ENCODE peak calls at places on chromosome 20, in five cellular contexts. O is fibroblast of mammary gland, T is AG09309, H is neural crest cell, F is vagina. M is an unnamed sample.

GRCh38 chr20:51220293-51220706 is 197.4 kb upstream of the KCNG1 start:
- DNase-seq in H (peak), T (no peak), F (no peak), O (peak), M (peak)

GRCh38 chr20:62745279-62745958 is 36.8 kb downstream of the NTSR1 start:
- DNase-seq in H (no peak), O (no peak), T (no peak), F (no peak), M (peak)

GRCh38 chr20:62508641-62509051 is 32.9 kb upstream of the GATA5 start:
- DNase-seq in F (no peak), T (no peak), H (no peak), O (no peak), M (peak)

GRCh38 chr20:54103067-54103761 is 32.8 kb upstream of the BCAS1 start:
- DNase-seq in O (peak), T (no peak), F (no peak), H (peak), M (peak)

GRCh38 chr20:40336530-40336929 is 352.5 kb downstream of the MAFB start:
- DNase-seq in T (no peak), H (no peak), F (no peak), O (no peak), M (no peak)

GRCh38 chr20:33811763-33812672 is 870 bp downstream of the CHMP4B start:
- DNase-seq in T (peak), F (no peak), H (no peak), O (peak), M (no peak)

GRCh38 chr20:32562495-32562911 is 22.6 kb downstream of the NOL4L start:
- DNase-seq in H (no peak), T (no peak), O (no peak), F (no peak), M (no peak)

GRCh38 chr20:53879048-53879684 is 191.2 kb downstream of the BCAS1 start:
- DNase-seq in T (no peak), O (no peak), F (no peak), H (no peak), M (no peak)

GRCh38 chr20:33169176-33169794 is 1.3 kb downstream of the BPIFA2 start:
- DNase-seq in F (no peak), H (peak), O (peak), T (no peak), M (no peak)

GRCh38 chr20:50496773-50497375 is 13.3 kb upstream of the PTPN1 start:
- DNase-seq in F (no peak), T (no peak), H (no peak), O (no peak), M (no peak)

GRCh38 chr20:13777171-13777601 is 7.5 kb downstream of the ESF1 start:
- DNase-seq in T (no peak), O (peak), F (no peak), H (no peak), M (no peak)

GRCh38 chr20:53643031-53643832 is 49.6 kb upstream of the ZNF217 start:
- DNase-seq in O (peak), H (no peak), F (no peak), T (no peak), M (no peak)

GRCh38 chr20:25318471-25319240 is 70.8 kb downstream of the PYGB start:
- DNase-seq in T (no peak), O (no peak), H (no peak), F (no peak), M (no peak)

GRCh38 chr20:49976542-49976941 is 6.2 kb upstream of the SNAI1 start:
- DNase-seq in O (peak), F (no peak), H (no peak), T (no peak), M (no peak)

GRCh38 chr20:41249371-41249770 is 68.2 kb downstream of the ZHX3 start:
- DNase-seq in F (no peak), H (peak), T (peak), O (peak), M (no peak)

GRCh38 chr20:45329497-45330319 is 18.5 kb downstream of the SDC4 start:
- DNase-seq in T (no peak), H (no peak), F (no peak), O (no peak), M (no peak)

GRCh38 chr20:60022849-60023248 is 64.6 kb downstream of the CDH26 start:
- DNase-seq in O (no peak), F (no peak), T (no peak), H (peak), M (no peak)

GRCh38 chr20:4814696-4815252 is 93.1 kb downstream of the PRND start:
- DNase-seq in F (no peak), T (no peak), H (no peak), O (no peak), M (no peak)

GRCh38 chr20:18727032-18727508 is 86.5 kb upstream of the SCP2D1 start:
- DNase-seq in T (no peak), F (no peak), H (no peak), O (no peak), M (no peak)

GRCh38 chr20:43558412-43559146 is at the start of gene SGK2:
- DNase-seq in T (no peak), O (peak), H (no peak), F (no peak), M (no peak)

GRCh38 chr20:6698056-6698455 is 69.4 kb upstream of the BMP2 start:
- DNase-seq in O (no peak), F (no peak), T (no peak), H (no peak), M (no peak)

GRCh38 chr20:44069203-44069931 is 117.6 kb downstream of the JPH2 start:
- DNase-seq in O (no peak), T (no peak), F (peak), H (no peak), M (no peak)

GRCh38 chr20:9411833-9412232 is 102.6 kb upstream of the LAMP5 start:
- DNase-seq in F (no peak), T (no peak), H (no peak), O (no peak), M (no peak)

GRCh38 chr20:9407805-9408421 is 106.5 kb upstream of the LAMP5 start:
- DNase-seq in O (peak), T (peak), F (no peak), H (peak), M (peak)

GRCh38 chr20:9409981-9410380 is 104.4 kb upstream of the LAMP5 start:
- DNase-seq in H (no peak), T (peak), F (no peak), O (peak), M (no peak)

GRCh38 chr20:9409352-9409751 is 105.0 kb upstream of the LAMP5 start:
- DNase-seq in T (no peak), F (no peak), O (peak), H (no peak), M (no peak)

DNA sequence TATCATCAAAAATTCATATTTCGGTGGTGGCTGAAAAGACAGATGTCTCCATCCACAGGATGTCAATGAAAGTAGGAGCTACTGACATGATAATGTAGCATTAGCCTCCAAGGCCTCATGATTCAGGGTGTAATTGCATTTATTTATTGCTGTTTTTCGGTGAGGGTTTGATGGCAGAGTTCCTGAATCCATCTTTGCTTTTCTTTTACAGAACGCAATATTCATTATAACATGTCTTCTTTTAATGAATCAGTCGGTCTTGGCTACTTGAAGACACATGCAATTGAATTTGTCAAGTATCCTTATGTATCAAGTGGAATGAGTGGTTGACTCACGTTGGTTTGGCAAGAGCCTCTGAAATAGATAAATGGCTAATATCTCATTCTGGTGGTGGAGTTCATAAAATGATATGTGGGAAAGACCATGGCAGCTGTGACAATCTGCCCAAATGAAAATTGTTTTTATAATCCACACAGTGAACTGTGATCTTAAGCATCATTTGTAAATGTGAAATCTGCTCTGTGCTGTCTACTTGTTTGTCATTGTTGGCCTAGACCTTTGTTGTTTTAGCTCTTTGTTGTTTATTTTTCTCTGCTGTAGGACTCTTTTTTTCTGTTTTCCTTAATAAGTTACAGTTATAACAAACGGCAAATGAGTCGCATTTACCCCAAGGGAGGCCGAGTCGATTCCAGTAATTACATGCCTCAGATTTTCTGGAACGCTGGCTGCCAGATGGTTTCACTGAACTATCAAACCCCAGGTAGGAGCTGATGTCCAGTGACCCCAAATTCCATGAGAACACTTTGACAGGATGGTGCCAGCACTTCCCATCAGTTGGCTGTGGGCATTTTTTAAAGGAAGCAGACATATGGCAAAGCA is 105.7 kb upstream of the LAMP5 start:
- DNase-seq in O (peak), F (no peak), T (peak), H (no peak), M (no peak)
- TF ChIP-seq CTCF in O (no peak), F (peak), T (no peak), H (no peak), M (peak)

GRCh38 chr20:1851396-1851795 is 43.8 kb upstream of the SIRPA start:
- DNase-seq in H (no peak), T (no peak), O (no peak), F (no peak), M (no peak)

GRCh38 chr20:1855690-1856089 is 39.5 kb upstream of the SIRPA start:
- DNase-seq in O (no peak), H (no peak), T (no peak), F (no peak), M (no peak)

GRCh38 chr20:1854246-1854645 is 41.0 kb upstream of the SIRPA start:
- DNase-seq in H (no peak), T (no peak), O (no peak), F (no peak), M (no peak)

GRCh38 chr20:1855113-1855512 is 40.1 kb upstream of the SIRPA start:
- DNase-seq in F (no peak), O (no peak), T (no peak), H (no peak), M (no peak)

GRCh38 chr20:1853472-1853871 is 41.7 kb upstream of the SIRPA start:
- DNase-seq in H (no peak), F (no peak), T (no peak), O (no peak), M (no peak)
- TF ChIP-seq CTCF in H (no peak), F (no peak), T (no peak), O (no peak), M (no peak)

GRCh38 chr20:47764154-47764734 is 21.0 kb downstream of the SULF2 start:
- DNase-seq in T (no peak), H (no peak), F (no peak), O (no peak), M (no peak)
- TF ChIP-seq CTCF in T (no peak), H (no peak), F (no peak), O (no peak), M (no peak)

GRCh38 chr20:56843817-56844216 is 214.7 kb downstream of the TFAP2C start:
- DNase-seq in T (no peak), H (no peak), O (no peak), F (no peak), M (no peak)
- TF ChIP-seq CTCF in T (peak), H (peak), O (no peak), F (no peak), M (no peak)

GRCh38 chr20:23926526-23926880 is 47.0 kb upstream of the CST5 start:
- DNase-seq in H (no peak), F (no peak), T (no peak), O (no peak), M (no peak)
- TF ChIP-seq CTCF in H (no peak), F (no peak), T (no peak), O (no peak), M (no peak)

DNA sequence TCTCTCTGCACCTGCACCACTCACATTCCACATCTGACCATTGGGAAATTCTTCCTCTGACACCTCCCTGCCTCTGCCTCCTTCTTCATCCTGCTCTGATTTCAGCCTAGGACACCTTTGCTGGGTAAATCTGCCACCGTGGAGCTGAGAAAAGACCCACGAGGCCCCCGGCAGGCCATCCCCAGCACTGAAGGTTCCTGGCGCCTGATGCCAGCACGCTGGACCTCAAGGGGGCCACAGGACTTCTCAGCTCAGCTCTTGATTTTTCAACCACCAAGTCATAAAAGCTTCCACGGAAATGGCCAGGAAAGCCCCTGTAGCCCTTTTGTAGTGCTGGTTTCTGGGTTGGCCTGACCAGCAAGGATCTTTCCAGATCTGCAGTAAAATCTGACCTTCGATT is 157.7 kb downstream of the BMP7 start:
- DNase-seq in H (no peak), T (no peak), O (no peak), F (no peak), M (no peak)
- TF ChIP-seq CTCF in H (no peak), T (no peak), O (no peak), F (no peak), M (no peak)

GRCh38 chr20:10179574-10180298 is 38.9 kb upstream of the SNAP25 start:
- DNase-seq in F (no peak), T (no peak), H (peak), O (peak), M (peak)
- TF ChIP-seq CTCF in F (no peak), T (peak), H (peak), O (peak), M (peak)

M was measured in glutamatergic neuron.